ENCODE peak calls at places on chromosomes 12 and 14, in nine cellular contexts. One of them, this sample, is unnamed.
A peak's percentile ranks its signal among the peaks of the same experiment; 100 is the strongest.

GRCh38 chr12:56220611-56221232 is 1.0 kb downstream of the RNF41 start:
- DNase-seq in breast epithelium: no peak
- DNase-seq in heart right ventricle: no peak
- DNase-seq in right atrium auricular region: no peak
- DNase-seq in heart left ventricle: no peak
- DNase-seq in mucosa of descending colon: no peak
- DNase-seq in esophagus squamous epithelium: no peak
- DNase-seq in lower lobe of right lung: peak; percentile 52
- DNase-seq in esophagus muscularis mucosa: no peak
- DNase-seq in this sample: no peak

GRCh38 chr14:77141592-77142288 is at the start of gene ZDHHC22:
- DNase-seq in breast epithelium: no peak
- DNase-seq in heart right ventricle: no peak
- DNase-seq in right atrium auricular region: no peak
- DNase-seq in heart left ventricle: no peak
- DNase-seq in mucosa of descending colon: no peak
- DNase-seq in esophagus squamous epithelium: no peak
- DNase-seq in lower lobe of right lung: no peak
- DNase-seq in esophagus muscularis mucosa: no peak
- DNase-seq in this sample: no peak

GRCh38 chr12:125262866-125263265 is 197.6 kb downstream of the AACS start:
- DNase-seq in breast epithelium: no peak
- DNase-seq in heart right ventricle: no peak
- DNase-seq in right atrium auricular region: no peak
- DNase-seq in heart left ventricle: no peak
- DNase-seq in mucosa of descending colon: no peak
- DNase-seq in esophagus squamous epithelium: no peak
- DNase-seq in lower lobe of right lung: no peak
- DNase-seq in esophagus muscularis mucosa: no peak
- DNase-seq in this sample: no peak

GRCh38 chr14:72558721-72559120 is 335.2 kb downstream of the DPF3 start:
- DNase-seq in breast epithelium: peak; percentile 71
- DNase-seq in heart right ventricle: no peak
- DNase-seq in right atrium auricular region: no peak
- DNase-seq in heart left ventricle: no peak
- DNase-seq in mucosa of descending colon: no peak
- DNase-seq in esophagus squamous epithelium: no peak
- DNase-seq in lower lobe of right lung: no peak
- DNase-seq in esophagus muscularis mucosa: no peak
- DNase-seq in this sample: no peak

GRCh38 chr12:3456809-3457208 is 34.2 kb upstream of the PRMT8 start:
- DNase-seq in breast epithelium: no peak
- DNase-seq in heart right ventricle: no peak
- DNase-seq in right atrium auricular region: no peak
- DNase-seq in heart left ventricle: no peak
- DNase-seq in mucosa of descending colon: no peak
- DNase-seq in esophagus squamous epithelium: no peak
- DNase-seq in lower lobe of right lung: no peak
- DNase-seq in esophagus muscularis mucosa: no peak
- DNase-seq in this sample: no peak

GRCh38 chr14:61780125-61780524 is 17.9 kb downstream of the SNAPC1 start:
- DNase-seq in breast epithelium: no peak
- DNase-seq in heart right ventricle: no peak
- DNase-seq in right atrium auricular region: no peak
- DNase-seq in heart left ventricle: no peak
- DNase-seq in mucosa of descending colon: no peak
- DNase-seq in esophagus squamous epithelium: no peak
- DNase-seq in lower lobe of right lung: no peak
- DNase-seq in esophagus muscularis mucosa: no peak
- DNase-seq in this sample: no peak

GRCh38 chr12:20063116-20063515 is 305.2 kb upstream of the PDE3A start:
- DNase-seq in breast epithelium: no peak
- DNase-seq in heart right ventricle: no peak
- DNase-seq in right atrium auricular region: no peak
- DNase-seq in heart left ventricle: no peak
- DNase-seq in mucosa of descending colon: no peak
- DNase-seq in esophagus squamous epithelium: no peak
- DNase-seq in lower lobe of right lung: no peak
- DNase-seq in esophagus muscularis mucosa: no peak
- DNase-seq in this sample: no peak

GRCh38 chr12:32947203-32947795 is 50.7 kb upstream of the PKP2 start:
- DNase-seq in breast epithelium: no peak
- DNase-seq in heart right ventricle: no peak
- DNase-seq in right atrium auricular region: no peak
- DNase-seq in heart left ventricle: no peak
- DNase-seq in mucosa of descending colon: no peak
- DNase-seq in esophagus squamous epithelium: no peak
- DNase-seq in lower lobe of right lung: no peak
- DNase-seq in esophagus muscularis mucosa: no peak
- DNase-seq in this sample: no peak

DNA sequence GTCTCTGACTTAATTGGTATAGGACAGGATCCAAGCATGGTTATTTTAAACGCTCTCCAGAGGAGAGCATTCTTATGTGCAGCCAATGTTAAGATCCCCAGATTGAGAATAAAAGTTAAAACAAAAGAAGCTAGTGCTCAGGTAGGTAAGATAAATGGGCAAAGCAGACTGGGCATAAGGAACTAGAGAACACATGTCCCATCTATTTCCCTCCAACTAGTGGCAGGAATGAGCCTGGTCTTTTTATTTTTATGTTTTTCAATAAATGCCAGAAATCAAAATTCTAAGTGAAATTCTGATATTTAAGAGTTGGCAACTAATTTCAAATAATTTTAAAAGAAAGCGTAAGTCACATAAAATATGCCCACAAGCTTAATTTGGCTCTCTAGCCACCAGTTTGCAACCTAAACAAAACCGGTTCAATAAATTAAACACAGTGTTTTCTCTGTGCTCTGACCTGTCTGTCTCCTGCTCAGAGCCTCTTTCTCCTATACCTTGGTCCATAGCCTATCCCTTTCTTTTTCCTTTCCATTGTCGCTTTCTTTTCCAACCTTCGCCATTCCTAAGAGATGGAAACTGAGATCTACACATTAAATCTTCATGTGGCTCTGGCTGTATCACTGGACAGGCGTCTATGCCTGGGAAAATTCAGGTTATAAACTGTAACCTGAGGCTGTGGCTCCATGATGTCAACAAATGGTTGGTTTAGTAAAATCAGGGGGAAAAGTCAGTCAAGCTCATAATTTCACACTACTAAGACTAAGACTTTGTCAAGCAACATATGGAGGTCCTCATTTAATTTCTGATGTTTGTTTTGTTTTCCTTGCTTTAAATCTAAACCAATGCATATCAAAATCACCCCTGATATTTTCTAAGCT is 5.5 kb downstream of the SLC38A1 start:
- DNase-seq in breast epithelium: no peak
- DNase-seq in heart right ventricle: no peak
- DNase-seq in right atrium auricular region: no peak
- DNase-seq in heart left ventricle: no peak
- DNase-seq in mucosa of descending colon: no peak
- DNase-seq in esophagus squamous epithelium: no peak
- DNase-seq in lower lobe of right lung: no peak
- DNase-seq in esophagus muscularis mucosa: no peak
- DNase-seq in this sample: no peak
- H3K4me1 ChIP-seq in breast epithelium: no peaks in the 10 kb centered on the region
- H3K4me1 ChIP-seq in heart right ventricle: peaks cover 22% of the 10 kb centered on the region
- H3K4me1 ChIP-seq in right atrium auricular region: peaks cover 47% of the 10 kb centered on the region
- H3K4me1 ChIP-seq in heart left ventricle: peaks cover 4% of the 10 kb centered on the region
- H3K4me1 ChIP-seq in mucosa of descending colon: peaks cover 10% of the 10 kb centered on the region
- H3K4me1 ChIP-seq in esophagus squamous epithelium: peaks cover 14% of the 10 kb centered on the region
- H3K4me1 ChIP-seq in lower lobe of right lung: peaks cover 32% of the 10 kb centered on the region
- H3K4me1 ChIP-seq in esophagus muscularis mucosa: peaks cover 83% of the 10 kb centered on the region
- H3K4me1 ChIP-seq in this sample: no peaks in the 10 kb centered on the region

GRCh38 chr12:97312570-97313135 is 150.0 kb upstream of the RMST start:
- DNase-seq in breast epithelium: no peak
- DNase-seq in heart right ventricle: no peak
- DNase-seq in right atrium auricular region: no peak
- DNase-seq in heart left ventricle: no peak
- DNase-seq in mucosa of descending colon: no peak
- DNase-seq in esophagus squamous epithelium: no peak
- DNase-seq in lower lobe of right lung: no peak
- DNase-seq in esophagus muscularis mucosa: peak; percentile 37
- DNase-seq in this sample: no peak

GRCh38 chr12:97309921-97310320 is 152.7 kb upstream of the RMST start:
- DNase-seq in breast epithelium: no peak
- DNase-seq in heart right ventricle: no peak
- DNase-seq in right atrium auricular region: no peak
- DNase-seq in heart left ventricle: no peak
- DNase-seq in mucosa of descending colon: no peak
- DNase-seq in esophagus squamous epithelium: no peak
- DNase-seq in lower lobe of right lung: no peak
- DNase-seq in esophagus muscularis mucosa: no peak
- DNase-seq in this sample: no peak

GRCh38 chr12:97308576-97309198 is 153.9 kb upstream of the RMST start:
- DNase-seq in breast epithelium: no peak
- DNase-seq in heart right ventricle: no peak
- DNase-seq in right atrium auricular region: no peak
- DNase-seq in heart left ventricle: no peak
- DNase-seq in mucosa of descending colon: no peak
- DNase-seq in esophagus squamous epithelium: no peak
- DNase-seq in lower lobe of right lung: no peak
- DNase-seq in esophagus muscularis mucosa: no peak
- DNase-seq in this sample: no peak

DNA sequence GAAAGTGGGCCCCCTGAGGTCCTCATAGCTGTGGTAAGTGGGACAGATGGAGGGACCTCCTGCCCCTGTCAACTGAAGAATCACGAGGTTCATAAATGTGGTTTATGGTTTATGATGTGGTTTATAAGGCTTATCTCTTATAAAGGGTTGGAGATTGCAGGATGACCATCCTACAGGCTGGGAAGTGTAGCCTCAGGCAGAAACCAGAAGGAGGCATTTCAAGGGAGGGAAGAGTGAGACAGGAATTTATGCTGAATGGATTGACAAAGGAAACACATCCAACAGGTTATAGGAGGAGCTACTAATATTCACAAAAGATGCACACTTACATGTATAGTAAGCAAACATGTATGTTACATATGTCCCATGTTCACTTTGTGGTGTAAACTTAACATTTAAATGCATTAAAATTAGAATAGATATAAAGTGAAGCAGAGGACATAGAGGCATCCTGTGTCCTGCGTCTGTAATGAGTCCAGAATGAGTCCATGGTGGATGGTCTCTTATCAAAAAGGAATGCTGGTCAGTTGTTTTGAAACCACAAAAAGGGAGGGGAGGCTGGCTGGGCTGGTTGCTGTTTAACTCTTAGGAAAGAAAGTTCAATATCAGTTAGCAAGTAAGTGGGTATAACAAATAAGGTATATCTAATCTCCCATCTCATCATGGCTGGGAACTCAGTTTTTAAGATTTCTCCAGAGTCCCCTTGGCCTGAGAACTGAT is 149.0 kb upstream of the RMST start:
- DNase-seq in breast epithelium: no peak
- DNase-seq in heart right ventricle: no peak
- DNase-seq in right atrium auricular region: no peak
- DNase-seq in heart left ventricle: no peak
- DNase-seq in mucosa of descending colon: no peak
- DNase-seq in esophagus squamous epithelium: no peak
- DNase-seq in lower lobe of right lung: no peak
- DNase-seq in esophagus muscularis mucosa: peak; percentile 55
- DNase-seq in this sample: no peak
- H3K4me3 ChIP-seq in breast epithelium: no peak overlapping the region
- H3K4me3 ChIP-seq in heart right ventricle: no peak overlapping the region
- H3K4me3 ChIP-seq in right atrium auricular region: no peak overlapping the region
- H3K4me3 ChIP-seq in heart left ventricle: no peak overlapping the region
- H3K4me3 ChIP-seq in mucosa of descending colon: no peak overlapping the region
- H3K4me3 ChIP-seq in esophagus squamous epithelium: no peak overlapping the region
- H3K4me3 ChIP-seq in lower lobe of right lung: no peak overlapping the region
- H3K4me3 ChIP-seq in esophagus muscularis mucosa: no peak overlapping the region
- H3K4me3 ChIP-seq in this sample: no peak overlapping the region

GRCh38 chr12:128814411-128815261 is 9.1 kb downstream of the SLC15A4 start:
- DNase-seq in breast epithelium: no peak
- DNase-seq in heart right ventricle: no peak
- DNase-seq in right atrium auricular region: no peak
- DNase-seq in heart left ventricle: no peak
- DNase-seq in mucosa of descending colon: no peak
- DNase-seq in esophagus squamous epithelium: no peak
- DNase-seq in lower lobe of right lung: no peak
- DNase-seq in esophagus muscularis mucosa: no peak
- DNase-seq in this sample: peak; percentile 39

GRCh38 chr12:128817115-128818015 is 6.4 kb downstream of the SLC15A4 start:
- DNase-seq in breast epithelium: peak; percentile 53
- DNase-seq in heart right ventricle: peak; percentile 57
- DNase-seq in right atrium auricular region: no peak
- DNase-seq in heart left ventricle: peak; percentile 86
- DNase-seq in mucosa of descending colon: no peak
- DNase-seq in esophagus squamous epithelium: no peak
- DNase-seq in lower lobe of right lung: peak; percentile 63
- DNase-seq in esophagus muscularis mucosa: no peak
- DNase-seq in this sample: peak; percentile 88

GRCh38 chr12:128815779-128816642 is 7.7 kb downstream of the SLC15A4 start:
- DNase-seq in breast epithelium: no peak
- DNase-seq in heart right ventricle: no peak
- DNase-seq in right atrium auricular region: no peak
- DNase-seq in heart left ventricle: no peak
- DNase-seq in mucosa of descending colon: no peak
- DNase-seq in esophagus squamous epithelium: no peak
- DNase-seq in lower lobe of right lung: no peak
- DNase-seq in esophagus muscularis mucosa: no peak
- DNase-seq in this sample: peak; percentile 23

GRCh38 chr12:128818065-128819022 is 5.4 kb downstream of the SLC15A4 start:
- DNase-seq in breast epithelium: no peak
- DNase-seq in heart right ventricle: no peak
- DNase-seq in right atrium auricular region: no peak
- DNase-seq in heart left ventricle: no peak
- DNase-seq in mucosa of descending colon: no peak
- DNase-seq in esophagus squamous epithelium: no peak
- DNase-seq in lower lobe of right lung: no peak
- DNase-seq in esophagus muscularis mucosa: no peak
- DNase-seq in this sample: no peak

GRCh38 chr12:128816643-128816920 is 7.2 kb downstream of the SLC15A4 start:
- DNase-seq in breast epithelium: no peak
- DNase-seq in heart right ventricle: no peak
- DNase-seq in right atrium auricular region: no peak
- DNase-seq in heart left ventricle: no peak
- DNase-seq in mucosa of descending colon: no peak
- DNase-seq in esophagus squamous epithelium: no peak
- DNase-seq in lower lobe of right lung: no peak
- DNase-seq in esophagus muscularis mucosa: no peak
- DNase-seq in this sample: no peak
- H3K4me1 ChIP-seq in breast epithelium: no peaks in the 10 kb centered on the region
- H3K4me1 ChIP-seq in heart right ventricle: peaks cover 69% of the 10 kb centered on the region
- H3K4me1 ChIP-seq in right atrium auricular region: peaks cover 57% of the 10 kb centered on the region
- H3K4me1 ChIP-seq in heart left ventricle: peaks cover 25% of the 10 kb centered on the region
- H3K4me1 ChIP-seq in mucosa of descending colon: peaks cover 3% of the 10 kb centered on the region
- H3K4me1 ChIP-seq in esophagus squamous epithelium: peaks cover 9% of the 10 kb centered on the region
- H3K4me1 ChIP-seq in lower lobe of right lung: peaks cover 41% of the 10 kb centered on the region
- H3K4me1 ChIP-seq in esophagus muscularis mucosa: peaks cover 90% of the 10 kb centered on the region
- H3K4me1 ChIP-seq in this sample: peaks cover 12% of the 10 kb centered on the region

DNA sequence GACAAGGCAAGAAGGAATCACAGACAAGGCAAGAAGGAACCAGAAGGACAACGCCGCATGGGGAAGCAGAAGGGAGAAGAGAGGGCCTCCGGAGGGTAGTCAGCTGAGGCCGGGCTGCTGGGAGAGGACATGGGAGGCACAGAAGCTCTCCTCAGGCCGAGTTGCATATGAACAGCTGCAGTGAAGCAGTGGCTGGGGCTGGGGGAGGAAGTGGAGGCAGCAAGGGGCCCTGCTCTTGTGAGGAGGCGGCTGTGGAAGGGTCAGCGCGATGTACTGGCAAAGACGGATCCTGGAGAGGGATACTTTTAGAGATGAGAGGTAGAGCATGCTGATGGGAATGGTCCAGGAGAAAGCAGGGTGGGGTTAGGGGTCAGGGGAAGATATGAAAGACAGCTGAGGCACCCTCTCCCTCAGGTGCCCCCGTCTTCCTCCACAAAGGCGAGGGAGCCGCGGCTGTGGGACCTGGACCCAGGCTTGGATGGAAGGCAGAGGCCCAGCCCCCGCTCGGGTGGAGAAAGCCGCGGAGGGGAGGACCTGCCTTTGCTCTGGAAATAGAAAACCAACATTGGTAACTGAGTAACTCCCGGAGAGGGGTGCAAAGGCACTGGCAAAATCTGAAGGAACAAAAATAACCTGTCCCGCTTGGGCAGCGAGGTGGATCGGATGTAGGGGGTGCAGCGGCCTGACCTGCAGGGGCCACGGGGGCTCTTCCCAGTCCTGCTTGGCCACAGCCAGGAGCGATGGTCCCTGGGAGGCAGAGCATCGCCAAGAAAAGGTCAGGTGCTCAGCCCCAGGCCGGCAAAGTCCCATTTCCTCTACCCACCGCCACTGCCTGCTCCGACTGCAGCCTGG is 21.7 kb upstream of the TMEM106C start:
- DNase-seq in breast epithelium: no peak
- DNase-seq in heart right ventricle: no peak
- DNase-seq in right atrium auricular region: no peak
- DNase-seq in heart left ventricle: no peak
- DNase-seq in mucosa of descending colon: no peak
- DNase-seq in esophagus squamous epithelium: no peak
- DNase-seq in lower lobe of right lung: no peak
- DNase-seq in esophagus muscularis mucosa: no peak
- DNase-seq in this sample: no peak
- H3K4me3 ChIP-seq in breast epithelium: no peak overlapping the region
- H3K4me3 ChIP-seq in heart right ventricle: no peak overlapping the region
- H3K4me3 ChIP-seq in right atrium auricular region: no peak overlapping the region
- H3K4me3 ChIP-seq in heart left ventricle: no peak overlapping the region
- H3K4me3 ChIP-seq in mucosa of descending colon: no peak overlapping the region
- H3K4me3 ChIP-seq in esophagus squamous epithelium: no peak overlapping the region
- H3K4me3 ChIP-seq in lower lobe of right lung: no peak overlapping the region
- H3K4me3 ChIP-seq in esophagus muscularis mucosa: no peak overlapping the region
- H3K4me3 ChIP-seq in this sample: no peak overlapping the region

This sample was measured in right lobe of liver.